ENCODE peak calls at places on chromosomes 5 and 9, in four cellular contexts. One of them, this sample, is unnamed. For H3K4me1, the result is how much of the 10 kb centered on the place peaks cover.

GRCh38 chr5:53983568-53984465 is 326.6 kb downstream of the ARL15 start:
- DNase-seq in kidney: no peak
- DNase-seq in endothelial cell of umbilical vein: no peak
- DNase-seq in cardiac muscle cell: peak
- DNase-seq in this sample: no peak

GRCh38 chr5:1703352-1704050 is 96.1 kb downstream of the MRPL36 start:
- DNase-seq in kidney: peak
- DNase-seq in endothelial cell of umbilical vein: no peak
- DNase-seq in cardiac muscle cell: no peak
- DNase-seq in this sample: no peak

GRCh38 chr9:71003346-71003745 is 118.1 kb downstream of the TRPM3 start:
- DNase-seq in kidney: no peak
- DNase-seq in endothelial cell of umbilical vein: no peak
- DNase-seq in cardiac muscle cell: peak
- DNase-seq in this sample: no peak

GRCh38 chr9:38025166-38025565 is 43.9 kb downstream of the SHB start:
- DNase-seq in kidney: no peak
- DNase-seq in endothelial cell of umbilical vein: peak
- DNase-seq in cardiac muscle cell: no peak
- DNase-seq in this sample: no peak

GRCh38 chr5:147643142-147643541 is 133.3 kb upstream of the DPYSL3 start:
- DNase-seq in kidney: no peak
- DNase-seq in endothelial cell of umbilical vein: no peak
- DNase-seq in cardiac muscle cell: no peak
- DNase-seq in this sample: no peak

GRCh38 chr5:161421067-161421466 is 125.5 kb downstream of the GABRB2 start:
- DNase-seq in kidney: no peak
- DNase-seq in endothelial cell of umbilical vein: no peak
- DNase-seq in cardiac muscle cell: no peak
- DNase-seq in this sample: no peak

GRCh38 chr5:5752844-5753243 is 330.4 kb downstream of the ICE1 start:
- DNase-seq in kidney: no peak
- DNase-seq in endothelial cell of umbilical vein: no peak
- DNase-seq in cardiac muscle cell: no peak
- DNase-seq in this sample: no peak

GRCh38 chr9:71987471-71988371 is 72.7 kb downstream of the C9orf57 start:
- DNase-seq in kidney: no peak
- DNase-seq in endothelial cell of umbilical vein: no peak
- DNase-seq in cardiac muscle cell: peak
- DNase-seq in this sample: no peak

GRCh38 chr5:78985407-78986223 is 505 bp upstream of the ARSB start:
- DNase-seq in kidney: no peak
- DNase-seq in endothelial cell of umbilical vein: peak
- DNase-seq in cardiac muscle cell: peak
- DNase-seq in this sample: peak

GRCh38 chr9:88372103-88372694 is 16.0 kb upstream of the SPIN1 start:
- DNase-seq in kidney: no peak
- DNase-seq in endothelial cell of umbilical vein: no peak
- DNase-seq in cardiac muscle cell: no peak
- DNase-seq in this sample: no peak

GRCh38 chr5:100667021-100667671 is 132.0 kb downstream of the FAM174A start:
- DNase-seq in kidney: no peak
- DNase-seq in endothelial cell of umbilical vein: peak
- DNase-seq in cardiac muscle cell: peak
- DNase-seq in this sample: no peak

GRCh38 chr9:27487927-27488326 is 36.2 kb upstream of the IFNK start:
- DNase-seq in kidney: no peak
- DNase-seq in endothelial cell of umbilical vein: no peak
- DNase-seq in cardiac muscle cell: no peak
- DNase-seq in this sample: no peak

GRCh38 chr5:151345808-151346478 is 1.4 kb downstream of the SLC36A2 start:
- DNase-seq in kidney: no peak
- DNase-seq in endothelial cell of umbilical vein: no peak
- DNase-seq in cardiac muscle cell: peak
- DNase-seq in this sample: peak

GRCh38 chr9:9942764-9943424 is 669.9 kb downstream of the PTPRD start:
- DNase-seq in kidney: peak
- DNase-seq in endothelial cell of umbilical vein: peak
- DNase-seq in cardiac muscle cell: peak
- DNase-seq in this sample: peak

GRCh38 chr5:82004511-82004910 is 32.7 kb downstream of the ATG10 start:
- DNase-seq in kidney: no peak
- DNase-seq in endothelial cell of umbilical vein: no peak
- DNase-seq in cardiac muscle cell: peak
- DNase-seq in this sample: no peak

GRCh38 chr9:78921341-78921740 is 624.4 kb downstream of the PSAT1 start:
- DNase-seq in kidney: no peak
- DNase-seq in endothelial cell of umbilical vein: peak
- DNase-seq in cardiac muscle cell: no peak
- DNase-seq in this sample: no peak

GRCh38 chr9:89179535-89179919 is 909 bp upstream of the SHC3 start:
- DNase-seq in kidney: no peak
- DNase-seq in endothelial cell of umbilical vein: no peak
- DNase-seq in cardiac muscle cell: peak
- DNase-seq in this sample: no peak

GRCh38 chr5:4205408-4205807 is 609.8 kb downstream of the IRX1 start:
- DNase-seq in kidney: no peak
- DNase-seq in endothelial cell of umbilical vein: no peak
- DNase-seq in cardiac muscle cell: peak
- DNase-seq in this sample: no peak

GRCh38 chr5:58482536-58482935 is 8.7 kb upstream of the GAPT start:
- DNase-seq in kidney: no peak
- DNase-seq in endothelial cell of umbilical vein: no peak
- DNase-seq in cardiac muscle cell: no peak
- DNase-seq in this sample: no peak

GRCh38 chr9:79165006-79165405 is 406.8 kb upstream of the TLE4 start:
- DNase-seq in kidney: no peak
- DNase-seq in endothelial cell of umbilical vein: no peak
- DNase-seq in cardiac muscle cell: peak
- DNase-seq in this sample: no peak

GRCh38 chr5:61431923-61432620 is 100.0 kb downstream of the ZSWIM6 start:
- DNase-seq in kidney: no peak
- DNase-seq in endothelial cell of umbilical vein: no peak
- DNase-seq in cardiac muscle cell: peak
- DNase-seq in this sample: no peak

GRCh38 chr9:15304620-15305019 is 2.4 kb downstream of the TTC39B start:
- DNase-seq in kidney: no peak
- DNase-seq in endothelial cell of umbilical vein: no peak
- DNase-seq in cardiac muscle cell: no peak
- DNase-seq in this sample: no peak

GRCh38 chr9:15306757-15307522 is at the start of gene TTC39B:
- DNase-seq in kidney: peak
- DNase-seq in endothelial cell of umbilical vein: peak
- DNase-seq in cardiac muscle cell: peak
- DNase-seq in this sample: peak

GRCh38 chr9:15308511-15308910 is 1.5 kb upstream of the TTC39B start:
- DNase-seq in kidney: no peak
- DNase-seq in endothelial cell of umbilical vein: no peak
- DNase-seq in cardiac muscle cell: peak
- DNase-seq in this sample: no peak

GRCh38 chr9:15306068-15306756 is 804 bp downstream of the TTC39B start:
- DNase-seq in kidney: peak
- DNase-seq in endothelial cell of umbilical vein: peak
- DNase-seq in cardiac muscle cell: peak
- DNase-seq in this sample: peak

GRCh38 chr9:15307523-15307841 is 466 bp upstream of the TTC39B start:
- DNase-seq in kidney: no peak
- DNase-seq in endothelial cell of umbilical vein: no peak
- DNase-seq in cardiac muscle cell: no peak
- DNase-seq in this sample: no peak
- TF ChIP-seq CTCF in kidney: no peak
- TF ChIP-seq CTCF in endothelial cell of umbilical vein: no peak
- TF ChIP-seq CTCF in cardiac muscle cell: no peak
- TF ChIP-seq CTCF in this sample: no peak

GRCh38 chr9:131714821-131715220 is 25.1 kb downstream of the RAPGEF1 start:
- DNase-seq in kidney: no peak
- DNase-seq in endothelial cell of umbilical vein: peak
- DNase-seq in cardiac muscle cell: no peak
- DNase-seq in this sample: no peak

GRCh38 chr9:131709741-131710499 is 30.0 kb downstream of the RAPGEF1 start:
- DNase-seq in kidney: no peak
- DNase-seq in endothelial cell of umbilical vein: peak
- DNase-seq in cardiac muscle cell: peak
- DNase-seq in this sample: peak

GRCh38 chr9:131713016-131713415 is 26.9 kb downstream of the RAPGEF1 start:
- DNase-seq in kidney: no peak
- DNase-seq in endothelial cell of umbilical vein: no peak
- DNase-seq in cardiac muscle cell: no peak
- DNase-seq in this sample: no peak

GRCh38 chr9:131714161-131714646 is 25.7 kb downstream of the RAPGEF1 start:
- DNase-seq in kidney: no peak
- DNase-seq in endothelial cell of umbilical vein: peak
- DNase-seq in cardiac muscle cell: peak
- DNase-seq in this sample: peak

GRCh38 chr9:131712151-131712716 is 27.6 kb downstream of the RAPGEF1 start:
- DNase-seq in kidney: no peak
- DNase-seq in endothelial cell of umbilical vein: peak
- DNase-seq in cardiac muscle cell: no peak
- DNase-seq in this sample: no peak
- H3K4me1 ChIP-seq in kidney: under half
- H3K4me1 ChIP-seq in endothelial cell of umbilical vein: half or more
- H3K4me1 ChIP-seq in cardiac muscle cell: under half
- H3K4me1 ChIP-seq in this sample: half or more

GRCh38 chr5:95955996-95956899 is 5.4 kb downstream of the ELL2 start:
- DNase-seq in kidney: no peak
- DNase-seq in endothelial cell of umbilical vein: peak
- DNase-seq in cardiac muscle cell: peak
- DNase-seq in this sample: no peak
- H3K4me3 ChIP-seq in kidney: no peak
- H3K4me3 ChIP-seq in endothelial cell of umbilical vein: no peak
- H3K4me3 ChIP-seq in cardiac muscle cell: no peak
- H3K4me3 ChIP-seq in this sample: peak

DNA sequence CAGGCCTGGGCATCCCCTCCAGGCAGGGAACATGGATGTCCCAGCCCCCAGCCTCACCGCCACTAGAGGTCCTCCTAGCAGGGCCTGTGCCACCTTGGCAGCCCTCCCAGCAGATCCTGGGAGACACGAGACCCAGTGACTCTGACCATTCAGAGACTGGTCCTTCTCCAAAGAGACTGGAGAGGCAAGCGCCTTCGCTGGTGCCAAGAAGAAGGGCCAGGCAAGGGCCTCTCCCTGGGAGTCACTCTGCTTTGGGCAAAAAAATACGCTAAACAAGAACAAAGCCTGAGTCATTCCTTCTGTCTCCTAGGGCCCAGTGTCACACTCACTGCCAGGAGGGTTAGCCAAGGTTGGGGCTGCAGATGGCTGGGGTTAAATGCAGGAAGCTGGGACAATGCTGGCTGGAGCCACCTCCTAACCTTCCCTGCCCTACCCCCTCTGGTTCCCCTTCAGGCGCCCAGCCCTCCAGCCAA is 35.3 kb upstream of the SMIM23 start:
- DNase-seq in kidney: no peak
- DNase-seq in endothelial cell of umbilical vein: peak
- DNase-seq in cardiac muscle cell: peak
- DNase-seq in this sample: peak
- TF ChIP-seq CTCF in kidney: no peak
- TF ChIP-seq CTCF in endothelial cell of umbilical vein: peak
- TF ChIP-seq CTCF in cardiac muscle cell: no peak
- TF ChIP-seq CTCF in this sample: no peak

DNA sequence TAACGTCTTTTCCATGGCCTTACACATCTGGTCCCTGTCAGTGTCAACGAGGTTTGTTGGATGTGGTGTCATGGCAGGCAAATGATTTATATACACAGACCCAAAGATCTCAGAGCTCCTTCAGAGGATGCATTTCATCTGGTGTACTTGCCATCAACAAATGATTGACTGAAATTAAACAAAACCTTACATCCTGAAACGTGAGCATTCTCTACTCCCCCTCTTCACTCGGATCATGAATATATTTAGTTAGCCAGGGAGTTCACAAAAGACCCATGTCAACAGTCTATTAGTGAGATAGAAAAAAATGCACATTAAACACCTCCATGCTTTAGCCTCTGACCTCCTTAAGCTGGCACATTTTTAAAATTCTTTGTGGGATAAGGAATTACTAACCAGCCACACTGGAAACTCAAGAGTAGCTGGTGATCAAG is 215.6 kb downstream of the EFNA5 start:
- DNase-seq in kidney: no peak
- DNase-seq in endothelial cell of umbilical vein: no peak
- DNase-seq in cardiac muscle cell: peak
- DNase-seq in this sample: no peak
- H3K4me1 ChIP-seq in kidney: under half
- H3K4me1 ChIP-seq in endothelial cell of umbilical vein: under half
- H3K4me1 ChIP-seq in cardiac muscle cell: half or more
- H3K4me1 ChIP-seq in this sample: under half

GRCh38 chr9:136667940-136668760 is 5.4 kb downstream of the EGFL7 start:
- DNase-seq in kidney: no peak
- DNase-seq in endothelial cell of umbilical vein: peak
- DNase-seq in cardiac muscle cell: no peak
- DNase-seq in this sample: no peak

GRCh38 chr9:136665704-136666363 is 3.1 kb downstream of the EGFL7 start:
- DNase-seq in kidney: no peak
- DNase-seq in endothelial cell of umbilical vein: no peak
- DNase-seq in cardiac muscle cell: no peak
- DNase-seq in this sample: no peak

GRCh38 chr9:136667217-136667939 is 4.7 kb downstream of the EGFL7 start:
- DNase-seq in kidney: no peak
- DNase-seq in endothelial cell of umbilical vein: no peak
- DNase-seq in cardiac muscle cell: no peak
- DNase-seq in this sample: no peak

GRCh38 chr9:136665111-136665703 is 2.5 kb downstream of the EGFL7 start:
- DNase-seq in kidney: no peak
- DNase-seq in endothelial cell of umbilical vein: peak
- DNase-seq in cardiac muscle cell: peak
- DNase-seq in this sample: no peak

GRCh38 chr9:136666364-136667216 is 3.9 kb downstream of the EGFL7 start:
- DNase-seq in kidney: no peak
- DNase-seq in endothelial cell of umbilical vein: peak
- DNase-seq in cardiac muscle cell: no peak
- DNase-seq in this sample: no peak
- H3K4me3 ChIP-seq in kidney: peak
- H3K4me3 ChIP-seq in endothelial cell of umbilical vein: peak
- H3K4me3 ChIP-seq in cardiac muscle cell: peak
- H3K4me3 ChIP-seq in this sample: peak

GRCh38 chr9:21141427-21141882 is at the start of gene IFNW1:
- DNase-seq in kidney: no peak
- DNase-seq in endothelial cell of umbilical vein: no peak
- DNase-seq in cardiac muscle cell: no peak
- DNase-seq in this sample: no peak
- TF ChIP-seq CTCF in kidney: no peak
- TF ChIP-seq CTCF in endothelial cell of umbilical vein: no peak
- TF ChIP-seq CTCF in cardiac muscle cell: peak
- TF ChIP-seq CTCF in this sample: no peak

This sample was measured in psoas muscle.